ENCODE peak calls at places on chromosomes 11 and 22, in five cellular contexts. L is GM10248, W is HFFc6, R is A673, N is transverse colon. O is an unnamed sample.

GRCh38 chr11:75635009-75635909 is 33.6 kb downstream of the MAP6 start:
- DNase-seq in W (no peak), R (peak; percentile 51), L (no peak), N (no peak), O (no peak)

GRCh38 chr11:43547900-43548381 is 132.6 kb upstream of the HSD17B12 start:
- DNase-seq in R (peak; percentile 66), L (no peak), W (no peak), N (no peak), O (no peak)

GRCh38 chr11:77851513-77851912 is 30.6 kb downstream of the AAMDC start:
- DNase-seq in W (no peak), N (no peak), R (no peak), L (no peak), O (no peak)

GRCh38 chr11:69839516-69839915 is 20.3 kb upstream of the FGF3 start:
- DNase-seq in R (no peak), W (no peak), L (no peak), N (no peak), O (no peak)

GRCh38 chr11:2137202-2138071 is 1.8 kb downstream of the IGF2 start:
- DNase-seq in L (no peak), R (no peak), N (peak; percentile 34), W (peak; percentile 18), O (peak; percentile 49)

GRCh38 chr22:39908121-39908520 is 7.2 kb downstream of the GRAP2 start:
- DNase-seq in L (no peak), R (no peak), W (no peak), N (no peak), O (no peak)

GRCh38 chr22:20153945-20154344 is 3.1 kb upstream of the CCDC188 start:
- DNase-seq in N (no peak), L (no peak), R (no peak), W (no peak), O (no peak)

GRCh38 chr11:35978173-35978572 is 34.3 kb downstream of the LDLRAD3 start:
- DNase-seq in W (no peak), N (no peak), R (no peak), L (no peak), O (no peak)

GRCh38 chr11:72274435-72274834 is 30.5 kb upstream of the PHOX2A start:
- DNase-seq in N (no peak), L (no peak), R (no peak), W (no peak), O (no peak)

GRCh38 chr22:41383085-41383484 is 1.3 kb downstream of the TEF start:
- DNase-seq in L (no peak), R (no peak), N (no peak), W (no peak), O (no peak)

GRCh38 chr22:50399751-50400331 is 56.7 kb downstream of the PPP6R2 start:
- DNase-seq in W (peak; percentile 6), R (peak; percentile 62), N (peak; percentile 41), L (peak; percentile 56), O (peak; percentile 51)

GRCh38 chr11:11155962-11156815 is 196.9 kb downstream of the CSNK2A3 start:
- DNase-seq in N (no peak), W (no peak), L (peak; percentile 57), R (peak; percentile 42), O (peak; percentile 36)

GRCh38 chr11:111364503-111364902 is 14.6 kb downstream of the POU2AF1 start:
- DNase-seq in L (no peak), R (no peak), W (no peak), N (no peak), O (no peak)

GRCh38 chr11:93537767-93538261 is 5.4 kb downstream of the SMCO4 start:
- DNase-seq in R (no peak), N (no peak), L (no peak), W (no peak), O (peak; percentile 20)

GRCh38 chr11:46901156-46901555 is 17.2 kb downstream of the LRP4 start:
- DNase-seq in L (no peak), N (no peak), W (no peak), R (peak; percentile 66), O (no peak)

GRCh38 chr11:63931045-63931444 is 7.8 kb upstream of the NAA40 start:
- DNase-seq in N (no peak), W (no peak), R (no peak), L (no peak), O (no peak)

GRCh38 chr11:33741806-33742205 is 5.6 kb upstream of the CD59 start:
- DNase-seq in R (no peak), L (no peak), W (no peak), N (no peak), O (no peak)

GRCh38 chr11:93717501-93717900 is 23.8 kb downstream of the TAF1D start:
- DNase-seq in N (no peak), R (no peak), L (no peak), W (no peak), O (no peak)

GRCh38 chr11:68569357-68569756 is 108.8 kb downstream of the PPP6R3 start:
- DNase-seq in L (peak; percentile 25), W (no peak), R (no peak), N (no peak), O (no peak)

GRCh38 chr11:99316761-99317475 is 296.2 kb downstream of the CNTN5 start:
- DNase-seq in R (peak; percentile 18), N (no peak), W (no peak), L (no peak), O (no peak)

GRCh38 chr11:43419460-43419859 is 60.7 kb downstream of the TTC17 start:
- DNase-seq in L (peak; percentile 18), R (peak; percentile 79), N (peak; percentile 21), W (peak; percentile 44), O (peak; percentile 34)

GRCh38 chr11:34348919-34349318 is 8.9 kb downstream of the ABTB2 start:
- DNase-seq in N (no peak), R (peak; percentile 76), L (no peak), W (no peak), O (no peak)

GRCh38 chr11:68838572-68838964 is 3.1 kb downstream of the CPT1A start:
- DNase-seq in L (no peak), N (no peak), W (peak; percentile 10), R (no peak), O (peak; percentile 11)

GRCh38 chr11:65071907-65072630 is 11.8 kb downstream of the CDCA5 start:
- DNase-seq in L (peak; percentile 65), W (no peak), R (no peak), N (no peak), O (no peak)
- TF ChIP-seq CTCF in L (no peak), W (peak; percentile 12), R (no peak), N (no peak), O (no peak)

GRCh38 chr11:123434262-123434661 is 4.2 kb downstream of the GRAMD1B start:
- DNase-seq in N (peak; percentile 17), R (peak; percentile 78), W (peak; percentile 45), L (peak; percentile 39), O (peak; percentile 12)
- TF ChIP-seq CTCF in N (peak; percentile 9), R (peak; percentile 53), W (peak; percentile 65), L (peak; percentile 39), O (no peak)

DNA sequence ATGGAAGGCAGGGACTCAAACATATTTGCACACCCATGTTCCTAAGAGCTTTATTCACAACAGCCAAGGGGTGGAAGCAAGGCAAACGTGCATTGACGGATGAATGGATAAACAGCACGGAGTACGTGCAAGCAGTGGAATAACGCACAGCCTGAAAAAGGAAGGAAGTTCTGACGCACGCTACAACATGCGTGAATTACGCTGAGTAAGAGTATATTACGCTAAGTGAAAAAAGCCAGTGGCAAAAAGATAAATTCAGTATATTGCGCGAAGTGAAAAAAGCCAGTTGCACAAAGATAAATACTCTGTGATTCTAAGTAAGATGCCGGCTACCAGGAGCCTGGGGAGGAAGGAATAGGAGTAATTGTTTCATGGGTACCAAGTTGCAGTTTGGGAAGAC is 19.5 kb downstream of the PHF21B start:
- DNase-seq in R (no peak), N (no peak), L (no peak), W (no peak), O (no peak)
- TF ChIP-seq CTCF in R (no peak), N (no peak), L (no peak), W (no peak), O (no peak)

GRCh38 chr11:20134991-20135736 is 25.1 kb downstream of the DBX1 start:
- DNase-seq in W (peak; percentile 11), N (no peak), L (no peak), R (no peak), O (no peak)

GRCh38 chr11:20132667-20133039 is 27.6 kb downstream of the DBX1 start:
- DNase-seq in N (no peak), L (no peak), R (no peak), W (no peak), O (no peak)

GRCh38 chr11:20126724-20127123 is 33.6 kb downstream of the DBX1 start:
- DNase-seq in W (no peak), N (no peak), R (no peak), L (no peak), O (no peak)

GRCh38 chr11:20127671-20128527 is 32.4 kb downstream of the DBX1 start:
- DNase-seq in W (peak; percentile 65), R (peak; percentile 68), N (peak; percentile 85), L (peak; percentile 70), O (peak; percentile 86)

DNA sequence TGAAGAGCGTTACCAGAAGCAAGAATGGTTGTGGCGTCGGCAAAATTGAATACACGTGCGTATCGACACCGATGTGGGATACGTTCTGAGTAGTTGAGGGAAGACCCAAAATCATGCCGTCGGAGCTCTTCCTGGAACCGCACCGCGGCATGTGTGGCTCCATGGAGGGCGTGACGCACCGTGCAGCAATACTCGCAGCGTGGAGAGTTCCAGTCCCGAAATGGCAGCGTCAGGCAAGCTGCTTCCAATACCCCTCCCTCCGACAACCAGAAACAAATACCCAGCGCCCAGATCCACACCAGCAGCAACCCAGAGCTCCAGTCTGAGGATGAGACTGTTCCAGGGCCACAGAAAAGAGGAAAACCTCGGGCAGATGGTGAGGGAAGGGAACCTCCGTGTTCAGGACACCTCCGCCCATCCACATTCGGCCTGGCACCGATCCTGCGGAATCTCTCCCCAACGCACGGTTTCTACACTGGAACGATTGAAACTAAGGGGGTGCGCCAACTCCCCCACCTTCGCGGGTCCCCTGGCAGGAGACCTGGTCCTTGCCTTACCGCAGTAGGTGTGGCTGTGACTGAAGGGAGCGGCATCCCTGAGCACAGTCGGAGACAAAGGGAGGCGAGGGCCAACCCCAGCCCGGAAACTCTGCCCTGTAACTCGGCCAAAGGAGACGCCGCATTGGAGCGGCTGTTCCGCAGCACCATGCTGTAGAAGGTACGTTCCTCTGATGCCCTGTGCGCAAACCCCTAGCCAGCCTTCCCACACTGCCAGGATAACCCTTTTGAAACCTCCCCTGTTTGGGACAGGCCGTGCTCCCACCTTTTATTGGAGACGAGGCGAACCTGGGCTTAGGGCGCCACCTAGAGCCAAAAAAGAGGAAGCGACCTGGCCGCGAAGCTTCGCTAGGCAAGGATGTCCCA is 28.3 kb downstream of the DBX1 start:
- DNase-seq in N (peak; percentile 70), R (peak; percentile 58), W (peak; percentile 43), L (peak; percentile 64), O (peak; percentile 68)
- TF ChIP-seq CTCF in N (peak; percentile 82), R (peak; percentile 83), W (peak; percentile 90), L (peak; percentile 89), O (peak; percentile 89)

GRCh38 chr11:119015054-119015611 is 3.0 kb downstream of the RPS25 start:
- DNase-seq in R (no peak), W (no peak), L (no peak), N (no peak), O (peak; percentile 13)
- TF ChIP-seq CTCF in R (peak; percentile 22), W (peak; percentile 29), L (peak; percentile 10), N (peak; percentile 3), O (no peak)